ENCODE peak calls at places on chromosomes 11 and 22, in five cellular contexts. I is GM12878, W is K562, L is HepG2, M is upper lobe of left lung. U is an unnamed sample.

GRCh38 chr11:65558785-65559509 is 788 bp upstream of the LTBP3 start:
- ATAC-seq in I (no peak), W (no peak), L (peak; percentile 13), M (peak; percentile 72), U (peak; percentile 64)

GRCh38 chr11:34029176-34029575 is 22.4 kb upstream of the CAPRIN1 start:
- ATAC-seq in I (no peak), W (no peak), L (no peak), M (no peak), U (no peak)

GRCh38 chr11:12205330-12205729 is 94.9 kb downstream of the MICAL2 start:
- ATAC-seq in I (no peak), W (no peak), L (no peak), M (no peak), U (no peak)

GRCh38 chr22:39985383-39986045 is 9.2 kb upstream of the FAM83F start:
- ATAC-seq in I (peak; percentile 62), W (no peak), L (no peak), M (no peak), U (no peak)

GRCh38 chr11:76266269-76266668 is 60.0 kb upstream of the WNT11 start:
- ATAC-seq in I (no peak), W (no peak), L (no peak), M (peak; percentile 77), U (peak; percentile 73)

GRCh38 chr22:23800297-23801237 is 13.8 kb downstream of the SMARCB1 start:
- ATAC-seq in I (peak; percentile 70), W (no peak), L (no peak), M (no peak), U (no peak)

GRCh38 chr11:33377100-33377851 is 120.1 kb downstream of the HIPK3 start:
- ATAC-seq in I (no peak), W (no peak), L (no peak), M (no peak), U (no peak)

GRCh38 chr11:94032066-94032465 is 10.9 kb downstream of the HEPHL1 start:
- ATAC-seq in I (no peak), W (no peak), L (no peak), M (no peak), U (no peak)

GRCh38 chr22:25200967-25201366 is 1.3 kb downstream of the CRYBB3 start:
- ATAC-seq in I (peak; percentile 53), W (no peak), L (no peak), M (no peak), U (no peak)

GRCh38 chr11:44943696-44944095 is 7.0 kb downstream of the TP53I11 start:
- ATAC-seq in I (peak; percentile 20), W (no peak), L (no peak), M (no peak), U (no peak)

GRCh38 chr11:130314184-130314748 is 451 bp downstream of the ZBTB44 start:
- ATAC-seq in I (peak; percentile 77), W (peak; percentile 88), L (peak; percentile 83), M (peak; percentile 90), U (peak; percentile 88)

GRCh38 chr11:118618991-118619375 is 11.6 kb downstream of the PHLDB1 start:
- ATAC-seq in I (no peak), W (no peak), L (no peak), M (peak; percentile 79), U (peak; percentile 61)

GRCh38 chr11:26865703-26866102 is 128.2 kb upstream of the FIBIN start:
- ATAC-seq in I (no peak), W (no peak), L (no peak), M (no peak), U (peak; percentile 44)

GRCh38 chr22:39984750-39985149 is 10.0 kb upstream of the FAM83F start:
- ATAC-seq in I (no peak), W (no peak), L (no peak), M (no peak), U (no peak)

GRCh38 chr22:32579533-32580220 is 105.1 kb downstream of the FBXO7 start:
- ATAC-seq in I (no peak), W (peak; percentile 21), L (peak; percentile 85), M (peak; percentile 57), U (peak; percentile 28)

GRCh38 chr11:61828629-61829407 is 718 bp downstream of the FADS2 start:
- ATAC-seq in I (peak; percentile 60), W (no peak), L (peak; percentile 76), M (peak; percentile 53), U (peak; percentile 20)

GRCh38 chr11:17154409-17155159 is 53.2 kb downstream of the PIK3C2A start:
- ATAC-seq in I (peak; percentile 86), W (peak; percentile 68), L (no peak), M (no peak), U (no peak)

GRCh38 chr22:45262195-45262930 is 21.7 kb upstream of the KIAA0930 start:
- ATAC-seq in I (no peak), W (no peak), L (peak; percentile 34), M (peak; percentile 63), U (no peak)

GRCh38 chr11:7583248-7583647 is 69.4 kb downstream of the PPFIBP2 start:
- ATAC-seq in I (peak; percentile 20), W (no peak), L (no peak), M (no peak), U (no peak)

GRCh38 chr11:66363805-66364535 is 7.6 kb downstream of the SLC29A2 start:
- ATAC-seq in I (peak; percentile 88), W (peak; percentile 83), L (peak; percentile 32), M (peak; percentile 51), U (no peak)

GRCh38 chr11:93969925-93970922 is 50.9 kb upstream of the HEPHL1 start:
- ATAC-seq in I (no peak), W (peak; percentile 44), L (no peak), M (no peak), U (no peak)

GRCh38 chr22:24706732-24707476 is 67.6 kb downstream of the PIWIL3 start:
- ATAC-seq in I (no peak), W (peak; percentile 46), L (no peak), M (peak; percentile 8), U (no peak)

GRCh38 chr11:114310095-114310494 is 13.9 kb downstream of the NNMT start:
- ATAC-seq in I (no peak), W (no peak), L (no peak), M (no peak), U (no peak)

GRCh38 chr11:9314291-9315077 is at the start of gene TMEM41B:
- ATAC-seq in I (peak; percentile 98), W (peak; percentile 95), L (peak; percentile 97), M (peak; percentile 99), U (peak; percentile 99)

GRCh38 chr22:16956290-16956689 is 51.7 kb downstream of the GAB4 start:
- ATAC-seq in I (no peak), W (no peak), L (no peak), M (no peak), U (no peak)

GRCh38 chr11:86696004-86696403 is 23.6 kb upstream of the ME3 start:
- ATAC-seq in I (no peak), W (no peak), L (no peak), M (peak; percentile 68), U (peak; percentile 86)

GRCh38 chr11:65476632-65477270 is 22.1 kb upstream of the MALAT1 start:
- ATAC-seq in I (peak; percentile 50), W (peak; percentile 28), L (peak; percentile 50), M (peak; percentile 76), U (no peak)

GRCh38 chr11:16813141-16813540 is 74.7 kb downstream of the C11orf58 start:
- ATAC-seq in I (no peak), W (no peak), L (no peak), M (no peak), U (no peak)

GRCh38 chr22:27719535-27720227 is 81.9 kb downstream of the MN1 start:
- ATAC-seq in I (no peak), W (peak; percentile 89), L (no peak), M (no peak), U (no peak)

GRCh38 chr11:133957926-133958325 is 1.2 kb upstream of the IGSF9B start:
- ATAC-seq in I (no peak), W (no peak), L (no peak), M (no peak), U (peak; percentile 40)
- TF ChIP-seq POLR2AphosphoS5 in I (no peak), W (no peak), L (no peak), M (no peak), U (peak; percentile 57)

DNA sequence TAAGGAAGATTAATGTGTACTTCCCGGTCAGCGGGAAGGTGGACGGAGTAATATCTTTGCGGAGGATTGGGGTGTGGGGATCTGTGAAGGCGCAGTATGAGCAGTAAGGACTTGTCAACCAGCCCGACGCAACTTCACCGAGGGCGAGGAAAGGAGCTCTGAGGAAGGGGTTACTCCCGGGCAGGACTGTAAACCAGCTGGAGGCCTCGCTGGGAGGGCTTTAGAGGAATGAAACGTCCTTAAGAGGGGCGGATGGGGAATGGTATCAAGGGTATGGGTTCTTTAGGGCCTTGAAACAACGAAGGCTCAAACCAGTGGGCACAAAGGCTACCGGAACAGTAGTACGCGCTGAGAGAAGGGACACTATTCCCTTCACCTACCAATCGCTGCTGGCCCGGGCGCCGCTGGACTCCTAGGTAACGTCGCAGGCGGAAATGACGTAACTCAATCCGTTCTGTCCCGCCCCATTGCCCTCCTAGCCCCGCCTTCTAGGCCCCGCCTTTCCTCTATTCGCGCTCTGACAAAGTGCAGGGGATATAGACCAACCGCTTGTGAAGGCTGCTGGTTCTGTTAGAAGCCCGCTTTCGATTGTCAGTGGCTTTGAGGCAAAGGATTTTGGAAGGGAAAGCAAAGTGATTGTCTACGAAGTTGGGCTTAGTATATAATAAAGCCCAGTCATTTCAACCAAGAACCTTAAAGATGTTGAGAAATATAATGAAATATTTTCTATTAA is at the start of gene C11orf65:
- ATAC-seq in I (peak; percentile 99), W (peak; percentile 98), L (peak; percentile 99), M (peak; percentile 100), U (peak; percentile 100)
- TF ChIP-seq EP300 in I (peak; percentile 4), W (no peak), L (no peak), M (no peak), U (no peak)

DNA sequence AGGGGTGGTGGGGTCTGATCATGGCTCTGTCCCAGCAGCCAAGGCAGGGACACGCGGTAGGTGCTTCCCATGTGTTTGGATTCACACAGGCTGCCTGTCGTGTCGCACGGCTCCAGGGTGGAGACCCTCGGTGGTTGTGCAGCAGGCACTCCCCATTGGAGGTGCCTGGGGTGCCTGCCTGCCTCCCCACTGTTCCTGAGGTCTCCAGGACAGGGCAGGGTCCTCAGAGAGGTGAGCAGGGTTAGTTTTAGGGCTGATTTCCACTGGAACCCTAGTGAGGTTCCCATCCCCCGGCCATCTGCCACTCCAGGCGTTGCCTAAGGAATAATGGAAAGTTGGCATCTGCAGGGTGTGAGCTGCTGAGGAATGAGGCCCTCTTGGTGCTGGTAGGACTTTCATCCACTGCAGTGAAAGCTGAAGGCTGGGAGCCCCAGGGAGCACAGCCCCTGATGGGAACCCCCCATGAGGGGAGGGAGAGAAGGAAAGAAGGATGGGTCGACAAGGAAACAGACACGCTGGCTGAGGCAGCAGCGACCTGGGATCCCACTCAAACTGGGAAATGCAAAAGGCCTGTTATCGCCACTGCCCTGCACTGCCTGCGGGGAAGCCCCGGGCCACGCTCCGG is 32.2 kb downstream of the OSBPL5 start:
- ATAC-seq in I (no peak), W (no peak), L (no peak), M (no peak), U (no peak)
- TF ChIP-seq POLR2AphosphoS5 in I (no peak), W (no peak), L (no peak), M (no peak), U (no peak)

DNA sequence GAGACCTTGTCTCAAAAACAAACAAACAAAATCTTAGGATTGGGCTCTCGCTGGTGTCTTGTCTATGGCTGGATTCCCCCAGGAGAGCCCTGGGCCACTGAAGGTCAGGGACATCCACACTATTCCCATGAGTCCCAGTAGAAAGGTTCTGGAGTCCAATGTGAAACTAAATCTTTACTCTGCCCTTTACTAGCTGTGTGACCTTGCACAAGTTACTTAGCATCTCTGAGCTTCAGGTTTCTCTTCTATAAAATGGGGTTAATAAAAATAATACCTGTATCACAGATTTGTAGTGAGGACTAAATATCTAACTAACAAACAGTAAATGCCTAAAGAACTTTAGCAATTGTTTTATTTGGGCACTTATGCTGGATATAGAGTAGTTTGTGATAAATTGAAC is 9.0 kb downstream of the SLC43A1 start:
- ATAC-seq in I (no peak), W (no peak), L (no peak), M (no peak), U (no peak)
- TF ChIP-seq EP300 in I (no peak), W (no peak), L (no peak), M (no peak), U (no peak)